ENCODE peak calls at places on chromosomes 1 and 21, in four cellular contexts. O is K562, L is GM12891, B is GM12878. S is an unnamed sample.

GRCh38 chr1:18934205-18935000 is 22.1 kb downstream of the IFFO2 start:
- DNase-seq in L (no peak), O (no peak), B (no peak), S (no peak)

GRCh38 chr1:221845650-221846371 is 103.9 kb upstream of the DUSP10 start:
- DNase-seq in O (no peak), L (no peak), B (no peak), S (no peak)

GRCh38 chr1:166874464-166874863 is 1.6 kb downstream of the TADA1 start:
- DNase-seq in B (no peak), L (no peak), O (no peak), S (no peak)

GRCh38 chr1:226640288-226640687 is 91.7 kb downstream of the STUM start:
- DNase-seq in B (no peak), L (no peak), O (no peak), S (no peak)

GRCh38 chr1:30743584-30744059 is 14.0 kb downstream of the LAPTM5 start:
- DNase-seq in O (no peak), B (peak; percentile 82), L (peak; percentile 74), S (no peak)

GRCh38 chr1:85605519-85606413 is 25.2 kb downstream of the CCN1 start:
- DNase-seq in L (no peak), O (no peak), B (no peak), S (peak; percentile 3)

GRCh38 chr21:45555557-45556301 is 13.5 kb upstream of the SLC19A1 start:
- DNase-seq in O (peak; percentile 89), L (peak; percentile 96), B (peak; percentile 56), S (peak; percentile 76)

GRCh38 chr1:210294991-210295773 is 33.5 kb upstream of the HHAT start:
- DNase-seq in O (no peak), L (no peak), B (no peak), S (no peak)

GRCh38 chr1:92831368-92831761 is 475 bp upstream of the RPL5 start:
- DNase-seq in O (no peak), B (no peak), L (no peak), S (no peak)

GRCh38 chr1:70910013-70910412 is 137.6 kb downstream of the PTGER3 start:
- DNase-seq in B (no peak), O (no peak), L (no peak), S (no peak)

GRCh38 chr1:162676767-162677166 is 44.5 kb downstream of the DDR2 start:
- DNase-seq in O (no peak), B (no peak), L (no peak), S (no peak)

GRCh38 chr1:176847052-176847451 is 317.5 kb downstream of the ASTN1 start:
- DNase-seq in L (no peak), O (no peak), B (no peak), S (no peak)

GRCh38 chr1:64495878-64496277 is 25.9 kb downstream of the CACHD1 start:
- DNase-seq in O (no peak), L (no peak), B (no peak), S (no peak)

GRCh38 chr1:167297222-167298214 is 76.8 kb downstream of the POU2F1 start:
- DNase-seq in L (no peak), B (no peak), O (no peak), S (peak; percentile 38)

GRCh38 chr21:44925027-44925755 is 4.5 kb upstream of the ITGB2 start:
- DNase-seq in O (no peak), L (no peak), B (no peak), S (peak; percentile 49)

GRCh38 chr1:225460021-225460736 is 32.3 kb upstream of the LBR start:
- DNase-seq in B (no peak), L (no peak), O (no peak), S (no peak)

GRCh38 chr1:115980998-115981993 is 5.0 kb downstream of the SLC22A15 start:
- DNase-seq in L (no peak), O (peak; percentile 65), B (no peak), S (peak; percentile 69)

GRCh38 chr1:106378261-106378660 is 678.2 kb upstream of the PRMT6 start:
- DNase-seq in O (no peak), B (no peak), L (no peak), S (no peak)
- TF ChIP-seq SPI1 in O (no peak), B (no peak), L (no peak), S (no peak)

DNA sequence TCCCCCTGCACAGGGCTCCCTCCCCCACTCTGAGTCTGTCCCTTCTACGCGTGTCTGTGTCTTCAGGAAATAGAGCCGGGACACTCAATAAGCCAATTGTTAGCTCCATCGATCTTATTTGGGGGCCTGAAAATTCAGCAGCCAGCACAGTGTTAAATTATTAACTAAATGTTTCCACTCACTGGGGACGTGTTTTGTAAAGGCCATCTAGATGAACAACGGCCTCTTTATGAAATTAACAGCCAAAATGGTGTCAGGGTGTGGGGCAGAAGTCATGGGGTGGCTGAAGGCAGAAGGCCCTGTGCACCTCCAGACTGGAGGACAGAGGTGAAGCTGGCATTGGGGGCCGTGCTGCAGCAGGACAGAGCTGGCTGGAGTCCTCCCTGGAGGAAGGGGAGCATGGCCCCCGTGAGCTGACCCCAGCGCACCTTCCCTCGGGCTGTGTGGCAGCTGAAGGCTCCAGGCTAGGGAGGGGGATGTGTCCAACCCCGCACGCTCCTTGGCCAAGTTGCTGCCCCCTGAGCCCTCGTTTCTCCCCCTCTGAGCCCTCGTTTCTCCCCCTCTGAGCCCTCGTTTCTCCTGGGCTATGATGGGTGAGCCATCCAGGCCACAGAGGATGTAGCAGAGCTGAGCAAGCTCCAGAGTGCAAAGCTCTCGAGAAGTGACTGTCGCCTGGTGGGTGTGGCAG is 113.8 kb upstream of the ARHGEF16 start:
- DNase-seq in B (no peak), O (no peak), L (no peak), S (no peak)
- TF ChIP-seq SPI1 in B (no peak), O (no peak), L (no peak), S (no peak)

DNA sequence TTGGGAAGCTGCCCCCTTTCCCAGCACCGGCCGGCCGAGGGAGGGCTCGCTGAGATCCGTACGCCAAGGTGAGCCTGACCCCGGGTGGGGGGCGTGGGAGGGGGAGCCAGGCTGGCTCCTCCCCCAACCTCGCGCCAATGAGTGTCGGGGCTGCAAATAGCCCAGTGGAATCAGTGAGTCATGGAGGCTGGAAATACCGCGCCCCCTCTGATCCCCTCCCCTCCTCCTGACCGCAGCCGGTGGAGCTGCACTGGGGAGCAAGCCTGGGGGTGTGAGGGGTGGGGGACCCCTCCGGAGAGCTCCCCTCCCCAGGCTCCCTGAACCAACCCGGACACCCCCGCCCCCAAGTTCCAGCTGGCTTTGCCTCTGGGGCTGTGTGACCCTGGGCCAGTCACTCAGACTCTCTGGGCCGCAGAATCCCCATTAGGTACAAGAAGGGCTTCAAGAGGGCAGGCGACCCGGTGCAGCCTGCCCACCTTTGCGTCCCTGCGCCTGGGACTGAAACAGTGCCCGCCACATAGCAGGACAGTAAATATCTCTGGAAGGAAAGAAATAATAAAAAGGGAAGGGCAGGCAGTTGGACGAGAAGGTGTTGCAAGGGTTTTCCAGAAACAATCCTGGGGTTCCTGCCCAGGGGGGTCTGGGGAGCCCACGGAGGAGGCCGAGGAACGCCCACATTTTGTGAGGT is 4.5 kb downstream of the HSPB7 start:
- DNase-seq in L (no peak), O (peak; percentile 94), B (peak; percentile 24), S (peak; percentile 79)
- TF ChIP-seq SPI1 in L (no peak), O (no peak), B (no peak), S (no peak)

GRCh38 chr1:204325944-204326343 is 33.8 kb downstream of the PLEKHA6 start:
- DNase-seq in L (no peak), B (no peak), O (no peak), S (no peak)
- TF ChIP-seq SPI1 in L (no peak), B (no peak), O (no peak), S (no peak)

GRCh38 chr1:54754486-54755285 is 9.6 kb downstream of the PARS2 start:
- DNase-seq in O (no peak), B (no peak), L (no peak), S (no peak)
- TF ChIP-seq SPI1 in O (no peak), B (no peak), L (no peak), S (no peak)

DNA sequence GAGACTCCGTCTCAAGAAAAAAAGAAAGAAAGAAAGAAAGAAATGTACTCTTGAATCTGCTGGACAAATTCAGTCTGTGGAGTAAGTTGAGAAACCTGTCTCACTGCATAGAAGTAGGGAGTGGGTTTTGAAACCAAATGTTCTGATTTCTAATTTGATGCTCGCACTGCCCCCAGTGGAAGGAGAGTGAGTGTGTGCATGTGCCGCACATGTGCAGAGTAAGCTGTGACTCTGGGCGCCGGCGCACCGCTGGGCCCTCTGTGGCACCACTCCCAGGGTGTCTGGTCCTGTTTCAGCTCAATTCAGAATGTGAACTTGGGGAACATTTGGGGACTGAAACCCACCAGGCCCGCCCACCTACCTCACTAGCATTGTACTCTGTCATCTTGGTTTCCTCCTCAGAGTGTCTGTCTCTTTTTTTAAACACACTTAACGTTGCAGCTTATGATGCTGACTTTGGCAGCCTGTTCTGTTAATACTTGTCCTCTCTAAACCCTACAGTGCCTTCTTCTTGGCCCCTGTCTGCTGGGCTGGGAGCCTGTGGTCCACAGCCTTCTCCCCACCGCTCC is 104.6 kb downstream of the CACNA1E start:
- DNase-seq in B (no peak), O (peak; percentile 46), L (peak; percentile 15), S (no peak)
- TF ChIP-seq SPI1 in B (no peak), O (no peak), L (no peak), S (no peak)

S was measured in HL-60.